ENCODE peak calls at places on chromosomes 1 and 21, in ten cellular contexts. One of them, this sample, is unnamed.

GRCh38 chr21:33755354-33755753 is 113.1 kb downstream of the ITSN1 start:
- DNase-seq in fibroblast of mammary gland: no peak
- DNase-seq in IMR-90: no peak
- DNase-seq in stomach: no peak
- DNase-seq in left ventricle myocardium inferior: no peak
- DNase-seq in cardiac fibroblast: no peak
- DNase-seq in GM12865: no peak
- DNase-seq in HFF-Myc: no peak
- DNase-seq in PC-3: no peak
- DNase-seq in effector memory CD4-positive, alpha-beta T cell: no peak
- DNase-seq in this sample: no peak

GRCh38 chr21:45262616-45263015 is 25.1 kb downstream of the POFUT2 start:
- DNase-seq in fibroblast of mammary gland: peak; percentile 20
- DNase-seq in IMR-90: no peak
- DNase-seq in stomach: peak; percentile 26
- DNase-seq in left ventricle myocardium inferior: no peak
- DNase-seq in cardiac fibroblast: no peak
- DNase-seq in GM12865: no peak
- DNase-seq in HFF-Myc: no peak
- DNase-seq in PC-3: no peak
- DNase-seq in effector memory CD4-positive, alpha-beta T cell: no peak
- DNase-seq in this sample: no peak

GRCh38 chr1:42784946-42785693 is at the start of gene TMEM269:
- DNase-seq in fibroblast of mammary gland: no peak
- DNase-seq in IMR-90: no peak
- DNase-seq in stomach: peak; percentile 31
- DNase-seq in left ventricle myocardium inferior: no peak
- DNase-seq in cardiac fibroblast: peak; percentile 2
- DNase-seq in GM12865: no peak
- DNase-seq in HFF-Myc: no peak
- DNase-seq in PC-3: no peak
- DNase-seq in effector memory CD4-positive, alpha-beta T cell: no peak
- DNase-seq in this sample: no peak

GRCh38 chr1:6796095-6796494 is 10.8 kb downstream of the CAMTA1 start:
- DNase-seq in fibroblast of mammary gland: no peak
- DNase-seq in IMR-90: no peak
- DNase-seq in stomach: no peak
- DNase-seq in left ventricle myocardium inferior: no peak
- DNase-seq in cardiac fibroblast: no peak
- DNase-seq in GM12865: no peak
- DNase-seq in HFF-Myc: no peak
- DNase-seq in PC-3: no peak
- DNase-seq in effector memory CD4-positive, alpha-beta T cell: no peak
- DNase-seq in this sample: no peak

GRCh38 chr21:45876381-45877159 is 105.0 kb upstream of the COL6A1 start:
- DNase-seq in fibroblast of mammary gland: no peak
- DNase-seq in IMR-90: no peak
- DNase-seq in stomach: no peak
- DNase-seq in left ventricle myocardium inferior: no peak
- DNase-seq in cardiac fibroblast: no peak
- DNase-seq in GM12865: no peak
- DNase-seq in HFF-Myc: no peak
- DNase-seq in PC-3: no peak
- DNase-seq in effector memory CD4-positive, alpha-beta T cell: no peak
- DNase-seq in this sample: no peak

GRCh38 chr21:29359718-29360117 is 61.0 kb downstream of the BACH1 start:
- DNase-seq in fibroblast of mammary gland: no peak
- DNase-seq in IMR-90: peak; percentile 48
- DNase-seq in stomach: no peak
- DNase-seq in left ventricle myocardium inferior: no peak
- DNase-seq in cardiac fibroblast: peak; percentile 48
- DNase-seq in GM12865: no peak
- DNase-seq in HFF-Myc: no peak
- DNase-seq in PC-3: peak; percentile 63
- DNase-seq in effector memory CD4-positive, alpha-beta T cell: no peak
- DNase-seq in this sample: no peak

GRCh38 chr1:173042806-173043205 is 7.9 kb downstream of the TNFSF18 start:
- DNase-seq in fibroblast of mammary gland: no peak
- DNase-seq in IMR-90: no peak
- DNase-seq in stomach: no peak
- DNase-seq in left ventricle myocardium inferior: no peak
- DNase-seq in cardiac fibroblast: peak; percentile 71
- DNase-seq in GM12865: no peak
- DNase-seq in HFF-Myc: no peak
- DNase-seq in PC-3: peak; percentile 62
- DNase-seq in effector memory CD4-positive, alpha-beta T cell: no peak
- DNase-seq in this sample: peak; percentile 6

GRCh38 chr1:226404063-226404903 is 3.6 kb downstream of the PARP1 start:
- DNase-seq in fibroblast of mammary gland: peak; percentile 57
- DNase-seq in IMR-90: peak; percentile 68
- DNase-seq in stomach: no peak
- DNase-seq in left ventricle myocardium inferior: no peak
- DNase-seq in cardiac fibroblast: peak; percentile 49
- DNase-seq in GM12865: no peak
- DNase-seq in HFF-Myc: no peak
- DNase-seq in PC-3: peak; percentile 18
- DNase-seq in effector memory CD4-positive, alpha-beta T cell: no peak
- DNase-seq in this sample: no peak

GRCh38 chr21:37878946-37879660 is 37.2 kb downstream of the KCNJ6 start:
- DNase-seq in fibroblast of mammary gland: peak; percentile 79
- DNase-seq in IMR-90: peak; percentile 93
- DNase-seq in stomach: no peak
- DNase-seq in left ventricle myocardium inferior: no peak
- DNase-seq in cardiac fibroblast: peak; percentile 94
- DNase-seq in GM12865: no peak
- DNase-seq in HFF-Myc: no peak
- DNase-seq in PC-3: peak; percentile 88
- DNase-seq in effector memory CD4-positive, alpha-beta T cell: no peak
- DNase-seq in this sample: no peak

GRCh38 chr1:205273551-205273982 is 45.8 kb downstream of the TMCC2 start:
- DNase-seq in fibroblast of mammary gland: peak; percentile 70
- DNase-seq in IMR-90: peak; percentile 76
- DNase-seq in stomach: peak; percentile 94
- DNase-seq in left ventricle myocardium inferior: peak; percentile 83
- DNase-seq in cardiac fibroblast: peak; percentile 82
- DNase-seq in GM12865: peak; percentile 87
- DNase-seq in HFF-Myc: no peak
- DNase-seq in PC-3: peak; percentile 93
- DNase-seq in effector memory CD4-positive, alpha-beta T cell: peak; percentile 68
- DNase-seq in this sample: peak; percentile 91

GRCh38 chr1:205274041-205274691 is 46.4 kb downstream of the TMCC2 start:
- DNase-seq in fibroblast of mammary gland: no peak
- DNase-seq in IMR-90: no peak
- DNase-seq in stomach: no peak
- DNase-seq in left ventricle myocardium inferior: no peak
- DNase-seq in cardiac fibroblast: no peak
- DNase-seq in GM12865: no peak
- DNase-seq in HFF-Myc: no peak
- DNase-seq in PC-3: no peak
- DNase-seq in effector memory CD4-positive, alpha-beta T cell: no peak
- DNase-seq in this sample: no peak

GRCh38 chr1:205276334-205277065 is 45.0 kb downstream of the NUAK2 start:
- DNase-seq in fibroblast of mammary gland: no peak
- DNase-seq in IMR-90: no peak
- DNase-seq in stomach: no peak
- DNase-seq in left ventricle myocardium inferior: no peak
- DNase-seq in cardiac fibroblast: no peak
- DNase-seq in GM12865: no peak
- DNase-seq in HFF-Myc: no peak
- DNase-seq in PC-3: no peak
- DNase-seq in effector memory CD4-positive, alpha-beta T cell: no peak
- DNase-seq in this sample: no peak

GRCh38 chr1:205275133-205275532 is 46.4 kb downstream of the NUAK2 start:
- DNase-seq in fibroblast of mammary gland: no peak
- DNase-seq in IMR-90: no peak
- DNase-seq in stomach: peak; percentile 88
- DNase-seq in left ventricle myocardium inferior: no peak
- DNase-seq in cardiac fibroblast: no peak
- DNase-seq in GM12865: no peak
- DNase-seq in HFF-Myc: no peak
- DNase-seq in PC-3: no peak
- DNase-seq in effector memory CD4-positive, alpha-beta T cell: no peak
- DNase-seq in this sample: no peak

DNA sequence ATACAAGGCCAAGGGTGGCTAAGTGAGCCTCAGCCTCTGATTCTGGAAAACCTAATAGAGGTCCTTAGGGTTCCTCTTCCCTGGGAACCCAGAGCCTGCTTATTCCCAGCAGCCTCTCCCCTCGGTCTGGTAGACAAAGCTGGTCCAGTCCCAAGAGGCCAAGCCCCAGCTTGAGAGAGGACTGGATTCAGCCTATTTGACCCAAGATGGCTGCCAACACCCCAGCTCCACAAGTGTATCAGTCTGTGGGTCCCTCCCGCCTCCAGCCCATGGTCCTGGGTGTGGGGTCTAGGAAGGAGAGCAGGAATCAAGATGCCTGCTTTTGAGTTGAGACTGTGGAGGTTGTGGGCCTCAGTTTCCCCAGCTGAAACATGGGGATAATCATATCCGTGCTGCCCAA is 45.6 kb downstream of the NUAK2 start:
- DNase-seq in fibroblast of mammary gland: no peak
- DNase-seq in IMR-90: no peak
- DNase-seq in stomach: no peak
- DNase-seq in left ventricle myocardium inferior: no peak
- DNase-seq in cardiac fibroblast: no peak
- DNase-seq in GM12865: no peak
- DNase-seq in HFF-Myc: no peak
- DNase-seq in PC-3: no peak
- DNase-seq in effector memory CD4-positive, alpha-beta T cell: no peak
- DNase-seq in this sample: no peak
- H3K4me3 ChIP-seq in fibroblast of mammary gland: no peak overlapping the region
- H3K4me3 ChIP-seq in IMR-90: no peak overlapping the region
- H3K4me3 ChIP-seq in stomach: no peak overlapping the region
- H3K4me3 ChIP-seq in left ventricle myocardium inferior: no peak overlapping the region
- H3K4me3 ChIP-seq in cardiac fibroblast: no peak overlapping the region
- H3K4me3 ChIP-seq in GM12865: no peak overlapping the region
- H3K4me3 ChIP-seq in HFF-Myc: no peak overlapping the region
- H3K4me3 ChIP-seq in PC-3: no peak overlapping the region
- H3K4me3 ChIP-seq in effector memory CD4-positive, alpha-beta T cell: no peak overlapping the region
- H3K4me3 ChIP-seq in this sample: no peak overlapping the region

DNA sequence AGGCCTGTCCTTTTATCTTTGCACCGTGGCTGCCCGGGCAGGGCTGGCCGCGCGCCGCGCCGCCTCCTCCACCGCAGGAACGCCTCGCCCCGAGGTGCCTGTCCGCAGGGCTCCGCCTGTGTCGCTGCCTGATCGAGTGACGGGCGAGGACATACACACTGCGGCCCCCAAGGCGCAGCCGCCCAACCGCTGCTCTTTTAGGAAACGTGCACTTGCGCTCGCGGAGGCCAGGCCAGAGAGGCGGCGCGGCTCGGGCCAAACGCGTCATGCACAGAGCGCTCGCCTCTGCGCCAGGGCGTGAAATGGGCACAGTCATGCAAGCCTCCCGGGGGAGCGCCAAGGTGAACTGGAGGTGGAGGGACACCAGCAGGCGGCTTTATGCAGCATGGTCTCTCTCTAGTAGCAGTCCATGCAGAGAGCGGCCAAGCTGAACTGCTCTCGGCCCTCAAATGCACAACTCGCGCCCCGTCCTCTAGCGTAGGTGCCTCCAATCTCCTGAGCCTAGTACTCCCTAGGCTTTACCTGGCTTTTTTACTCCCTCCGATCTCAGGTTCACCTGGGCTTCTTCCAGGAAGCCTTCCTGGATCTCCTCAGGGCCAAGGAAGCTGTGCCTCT is 12.9 kb downstream of the TRABD2B start:
- DNase-seq in fibroblast of mammary gland: no peak
- DNase-seq in IMR-90: no peak
- DNase-seq in stomach: no peak
- DNase-seq in left ventricle myocardium inferior: peak; percentile 34
- DNase-seq in cardiac fibroblast: no peak
- DNase-seq in GM12865: no peak
- DNase-seq in HFF-Myc: no peak
- DNase-seq in PC-3: no peak
- DNase-seq in effector memory CD4-positive, alpha-beta T cell: no peak
- DNase-seq in this sample: peak; percentile 70
- H3K4me3 ChIP-seq in fibroblast of mammary gland: no peak overlapping the region
- H3K4me3 ChIP-seq in IMR-90: no peak overlapping the region
- H3K4me3 ChIP-seq in stomach: no peak overlapping the region
- H3K4me3 ChIP-seq in left ventricle myocardium inferior: peak overlapping the region; percentile 48
- H3K4me3 ChIP-seq in cardiac fibroblast: no peak overlapping the region
- H3K4me3 ChIP-seq in GM12865: no peak overlapping the region
- H3K4me3 ChIP-seq in HFF-Myc: no peak overlapping the region
- H3K4me3 ChIP-seq in PC-3: no peak overlapping the region
- H3K4me3 ChIP-seq in effector memory CD4-positive, alpha-beta T cell: no peak overlapping the region
- H3K4me3 ChIP-seq in this sample: peak overlapping the region; percentile 22

GRCh38 chr1:111275079-111275478 is 15.6 kb upstream of the CHIA start:
- DNase-seq in fibroblast of mammary gland: peak; percentile 96
- DNase-seq in IMR-90: peak; percentile 31
- DNase-seq in stomach: no peak
- DNase-seq in left ventricle myocardium inferior: peak; percentile 71
- DNase-seq in cardiac fibroblast: peak; percentile 71
- DNase-seq in GM12865: peak; percentile 59
- DNase-seq in HFF-Myc: peak; percentile 67
- DNase-seq in PC-3: peak; percentile 91
- DNase-seq in effector memory CD4-positive, alpha-beta T cell: no peak
- DNase-seq in this sample: no peak

GRCh38 chr1:111275780-111276433 is 14.7 kb upstream of the CHIA start:
- DNase-seq in fibroblast of mammary gland: peak; percentile 4
- DNase-seq in IMR-90: no peak
- DNase-seq in stomach: no peak
- DNase-seq in left ventricle myocardium inferior: no peak
- DNase-seq in cardiac fibroblast: no peak
- DNase-seq in GM12865: no peak
- DNase-seq in HFF-Myc: no peak
- DNase-seq in PC-3: peak; percentile 60
- DNase-seq in effector memory CD4-positive, alpha-beta T cell: no peak
- DNase-seq in this sample: no peak

GRCh38 chr1:111272081-111272480 is 18.6 kb upstream of the CHIA start:
- DNase-seq in fibroblast of mammary gland: no peak
- DNase-seq in IMR-90: no peak
- DNase-seq in stomach: no peak
- DNase-seq in left ventricle myocardium inferior: no peak
- DNase-seq in cardiac fibroblast: no peak
- DNase-seq in GM12865: no peak
- DNase-seq in HFF-Myc: no peak
- DNase-seq in PC-3: no peak
- DNase-seq in effector memory CD4-positive, alpha-beta T cell: no peak
- DNase-seq in this sample: peak; percentile 9

GRCh38 chr1:111271464-111271801 is 19.2 kb upstream of the CHIA start:
- DNase-seq in fibroblast of mammary gland: no peak
- DNase-seq in IMR-90: no peak
- DNase-seq in stomach: no peak
- DNase-seq in left ventricle myocardium inferior: no peak
- DNase-seq in cardiac fibroblast: no peak
- DNase-seq in GM12865: no peak
- DNase-seq in HFF-Myc: no peak
- DNase-seq in PC-3: no peak
- DNase-seq in effector memory CD4-positive, alpha-beta T cell: no peak
- DNase-seq in this sample: no peak

GRCh38 chr1:111274653-111275052 is 16.0 kb upstream of the CHIA start:
- DNase-seq in fibroblast of mammary gland: peak; percentile 48
- DNase-seq in IMR-90: no peak
- DNase-seq in stomach: no peak
- DNase-seq in left ventricle myocardium inferior: no peak
- DNase-seq in cardiac fibroblast: no peak
- DNase-seq in GM12865: peak; percentile 60
- DNase-seq in HFF-Myc: no peak
- DNase-seq in PC-3: no peak
- DNase-seq in effector memory CD4-positive, alpha-beta T cell: no peak
- DNase-seq in this sample: no peak
- H3K4me3 ChIP-seq in fibroblast of mammary gland: no peak overlapping the region
- H3K4me3 ChIP-seq in IMR-90: no peak overlapping the region
- H3K4me3 ChIP-seq in stomach: no peak overlapping the region
- H3K4me3 ChIP-seq in left ventricle myocardium inferior: no peak overlapping the region
- H3K4me3 ChIP-seq in cardiac fibroblast: no peak overlapping the region
- H3K4me3 ChIP-seq in GM12865: peak overlapping the region; percentile 1
- H3K4me3 ChIP-seq in HFF-Myc: no peak overlapping the region
- H3K4me3 ChIP-seq in PC-3: no peak overlapping the region
- H3K4me3 ChIP-seq in effector memory CD4-positive, alpha-beta T cell: no peak overlapping the region
- H3K4me3 ChIP-seq in this sample: no peak overlapping the region

GRCh38 chr1:63534406-63534805 is 11.1 kb downstream of the EFCAB7 start:
- DNase-seq in fibroblast of mammary gland: no peak
- DNase-seq in IMR-90: no peak
- DNase-seq in stomach: no peak
- DNase-seq in left ventricle myocardium inferior: no peak
- DNase-seq in cardiac fibroblast: no peak
- DNase-seq in GM12865: no peak
- DNase-seq in HFF-Myc: no peak
- DNase-seq in PC-3: no peak
- DNase-seq in effector memory CD4-positive, alpha-beta T cell: no peak
- DNase-seq in this sample: no peak
- H3K4me3 ChIP-seq in fibroblast of mammary gland: no peak overlapping the region
- H3K4me3 ChIP-seq in IMR-90: no peak overlapping the region
- H3K4me3 ChIP-seq in stomach: no peak overlapping the region
- H3K4me3 ChIP-seq in left ventricle myocardium inferior: no peak overlapping the region
- H3K4me3 ChIP-seq in cardiac fibroblast: no peak overlapping the region
- H3K4me3 ChIP-seq in GM12865: no peak overlapping the region
- H3K4me3 ChIP-seq in HFF-Myc: no peak overlapping the region
- H3K4me3 ChIP-seq in PC-3: no peak overlapping the region
- H3K4me3 ChIP-seq in effector memory CD4-positive, alpha-beta T cell: no peak overlapping the region
- H3K4me3 ChIP-seq in this sample: no peak overlapping the region

This sample was measured in NT2/D1.